ENCODE peak calls at places on chromosomes 5 and 9, in nine cellular contexts. B is SK-N-SH, J is GM23338, A is HCT116, S is spleen, R is stomach, P is prostate gland, D is GM12878, Y is transverse colon. E is an unnamed sample.

GRCh38 chr5:56148453-56148971 is 84.6 kb downstream of the ANKRD55 start:
- DNase-seq in B (no peak), R (no peak), D (peak; percentile 96), J (no peak), S (no peak), A (no peak), P (no peak), Y (peak; percentile 48), E (no peak)

GRCh38 chr9:123954921-123955320 is 25.0 kb upstream of the DENND1A start:
- DNase-seq in A (no peak), Y (no peak), R (no peak), S (no peak), J (no peak), B (no peak), D (no peak), P (no peak), E (no peak)

GRCh38 chr5:10633271-10634049 is 69.6 kb downstream of the ANKRD33B start:
- DNase-seq in P (no peak), Y (no peak), S (peak; percentile 88), R (no peak), B (no peak), J (no peak), D (no peak), A (no peak), E (no peak)

GRCh38 chr5:40791715-40792139 is 6.4 kb downstream of the PRKAA1 start:
- DNase-seq in B (no peak), R (no peak), Y (no peak), J (no peak), D (no peak), S (no peak), P (no peak), A (no peak), E (no peak)

GRCh38 chr5:36156619-36157018 is 4.7 kb downstream of the SKP2 start:
- DNase-seq in P (no peak), J (no peak), D (no peak), R (no peak), S (no peak), B (no peak), A (no peak), Y (no peak), E (no peak)

GRCh38 chr9:120331913-120332312 is 248.1 kb downstream of the CDK5RAP2 start:
- DNase-seq in A (no peak), Y (no peak), S (no peak), J (no peak), R (no peak), D (no peak), P (no peak), B (no peak), E (no peak)

GRCh38 chr5:10932426-10932825 is 171.4 kb upstream of the DAP start:
- DNase-seq in J (peak; percentile 6), D (no peak), S (no peak), B (no peak), R (no peak), A (no peak), Y (no peak), P (no peak), E (no peak)

GRCh38 chr5:33195431-33196128 is 245.2 kb upstream of the TARS1 start:
- DNase-seq in S (no peak), A (no peak), J (no peak), B (no peak), P (no peak), R (no peak), Y (no peak), D (no peak), E (no peak)

GRCh38 chr5:74035521-74035937 is 409.5 kb downstream of the ARHGEF28 start:
- DNase-seq in B (no peak), A (peak; percentile 36), J (peak; percentile 68), R (no peak), D (peak; percentile 59), Y (no peak), S (no peak), P (no peak), E (no peak)

GRCh38 chr5:8729437-8729836 is 816.4 kb downstream of the SEMA5A start:
- DNase-seq in Y (no peak), P (no peak), A (no peak), J (no peak), R (no peak), S (no peak), D (no peak), B (no peak), E (no peak)

GRCh38 chr9:101477736-101478135 is 42.2 kb upstream of the ALDOB start:
- DNase-seq in S (no peak), D (no peak), B (no peak), A (no peak), J (no peak), Y (no peak), P (no peak), R (no peak), E (no peak)

GRCh38 chr9:71223953-71224538 is 102.6 kb upstream of the TRPM3 start:
- DNase-seq in A (no peak), J (peak; percentile 62), S (no peak), R (no peak), Y (no peak), P (no peak), B (no peak), D (no peak), E (no peak)

GRCh38 chr9:35407846-35408245 is 82.1 kb upstream of the RUSC2 start:
- DNase-seq in B (no peak), A (no peak), J (peak; percentile 4), D (no peak), P (no peak), R (no peak), Y (no peak), S (no peak), E (no peak)

GRCh38 chr5:160312139-160312959 is at the start of gene CCNJL:
- DNase-seq in Y (peak; percentile 57), P (peak; percentile 30), A (no peak), D (no peak), S (peak; percentile 90), J (peak; percentile 90), R (peak; percentile 65), B (peak; percentile 100), E (no peak)

GRCh38 chr9:17229945-17230560 is 95.2 kb downstream of the CNTLN start:
- DNase-seq in P (no peak), S (no peak), R (no peak), B (no peak), A (no peak), J (peak; percentile 7), Y (no peak), D (no peak), E (no peak)

GRCh38 chr9:91884746-91885687 is 65.0 kb downstream of the ROR2 start:
- DNase-seq in R (no peak), Y (no peak), S (peak; percentile 35), B (no peak), A (no peak), D (no peak), P (no peak), J (peak; percentile 78), E (no peak)

GRCh38 chr5:136036293-136036911 is 7.6 kb downstream of the TGFBI start:
- DNase-seq in B (no peak), A (no peak), R (no peak), P (no peak), Y (no peak), D (no peak), S (peak; percentile 3), J (no peak), E (no peak)
- H3K4me1 ChIP-seq in B (peaks cover 60% of the 10 kb centered on the region), A (peaks cover 5% of the 10 kb centered on the region), R (no peaks in the 10 kb centered on the region), P (no peaks in the 10 kb centered on the region), Y (peaks cover 29% of the 10 kb centered on the region), D (peaks cover 19% of the 10 kb centered on the region), S (peaks cover 55% of the 10 kb centered on the region), J (no peaks in the 10 kb centered on the region), E (peaks cover 28% of the 10 kb centered on the region)

GRCh38 chr5:59569158-59569557 is 324.4 kb downstream of the PDE4D start:
- DNase-seq in B (no peak), Y (no peak), A (no peak), S (no peak), P (no peak), R (no peak), D (no peak), J (no peak), E (no peak)

GRCh38 chr5:59571077-59571476 is 322.4 kb downstream of the PDE4D start:
- DNase-seq in B (no peak), R (no peak), D (no peak), A (no peak), S (no peak), P (no peak), J (no peak), Y (no peak), E (no peak)

GRCh38 chr5:59565551-59565950 is 328.0 kb downstream of the PDE4D start:
- DNase-seq in A (no peak), S (no peak), J (no peak), B (no peak), Y (no peak), R (no peak), P (no peak), D (no peak), E (no peak)

GRCh38 chr5:59564895-59565294 is 328.6 kb downstream of the PDE4D start:
- DNase-seq in R (no peak), S (no peak), A (no peak), B (no peak), J (no peak), D (no peak), P (no peak), Y (peak; percentile 14), E (no peak)

DNA sequence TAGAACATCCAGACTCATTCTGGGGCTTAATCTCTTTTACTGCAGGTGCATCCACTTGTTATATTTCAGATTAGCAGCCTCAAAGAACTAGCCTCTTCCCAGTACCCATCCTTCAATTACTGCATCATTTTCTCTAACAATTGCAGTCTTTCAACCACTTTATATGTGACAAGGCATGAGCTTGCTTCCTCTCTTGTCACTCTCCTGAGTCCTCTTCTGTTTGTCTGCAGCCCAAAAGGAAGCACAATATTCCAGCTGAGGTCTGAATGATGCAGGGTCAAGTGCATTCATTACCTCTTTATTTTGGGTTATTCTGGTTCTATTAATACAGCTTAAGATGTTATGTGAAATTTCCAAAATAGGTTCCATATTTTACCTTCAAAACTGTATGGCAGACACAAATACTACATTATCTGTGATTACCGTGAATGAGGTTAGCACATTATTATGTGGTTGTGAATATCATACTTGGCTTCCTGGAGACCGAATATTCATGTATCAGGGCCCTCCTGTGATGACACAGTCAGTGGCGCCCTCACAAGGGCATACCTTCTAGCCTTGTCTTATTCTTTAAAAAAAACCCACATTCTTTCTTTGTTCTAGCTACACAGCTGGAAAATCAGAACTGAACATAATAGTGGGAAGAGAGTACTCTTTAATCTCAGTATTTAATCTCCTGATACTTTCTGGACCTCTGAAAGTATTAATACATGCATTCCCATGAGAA is 323.8 kb downstream of the PDE4D start:
- DNase-seq in D (no peak), B (no peak), Y (no peak), S (no peak), J (peak; percentile 41), R (no peak), A (no peak), P (no peak), E (no peak)
- TF ChIP-seq POLR2AphosphoS5 in D (no peak), B (no peak), Y (no peak), S (no peak), J (no peak), R (no peak), A (no peak), P (no peak), E (no peak)

GRCh38 chr5:53359906-53360305 is 120.5 kb upstream of the FST start:
- DNase-seq in S (no peak), B (no peak), A (no peak), P (no peak), Y (no peak), R (no peak), J (no peak), D (no peak), E (no peak)
- H3K4me1 ChIP-seq in S (no peaks in the 10 kb centered on the region), B (peaks cover 46% of the 10 kb centered on the region), A (no peaks in the 10 kb centered on the region), P (no peaks in the 10 kb centered on the region), Y (no peaks in the 10 kb centered on the region), R (no peaks in the 10 kb centered on the region), J (no peaks in the 10 kb centered on the region), D (no peaks in the 10 kb centered on the region), E (no peaks in the 10 kb centered on the region)

GRCh38 chr9:137441935-137442321 is 771 bp upstream of the ENTPD8 start:
- DNase-seq in S (no peak), R (no peak), A (no peak), P (no peak), D (no peak), B (no peak), Y (no peak), J (no peak), E (no peak)
- TF ChIP-seq POLR2AphosphoS5 in S (no peak), R (no peak), A (no peak), P (no peak), D (no peak), B (no peak), Y (no peak), J (no peak), E (no peak)

E was measured in vagina.